ENCODE peak calls at places on chromosomes 12 and 14, in five cellular contexts. Z is H1, H is trophoblast cell, A is neuronal stem cell, V is H9. D is an unnamed sample.

GRCh38 chr14:30129795-30130194 is 202.1 kb upstream of the PRKD1 start:
- DNase-seq in A (no peak), H (no peak), Z (no peak), V (peak; percentile 31), D (no peak)

GRCh38 chr14:23114669-23115491 is 4.2 kb downstream of the CEBPE start:
- DNase-seq in H (peak; percentile 67), V (no peak), Z (no peak), A (no peak), D (peak; percentile 95)

GRCh38 chr12:51098611-51099010 is 15.2 kb upstream of the CSRNP2 start:
- DNase-seq in Z (no peak), V (no peak), A (no peak), H (no peak), D (no peak)

GRCh38 chr14:49896956-49897355 is 4.1 kb downstream of the ARF6 start:
- DNase-seq in A (no peak), Z (no peak), H (no peak), V (no peak), D (no peak)

GRCh38 chr14:54040851-54041250 is 84.2 kb upstream of the BMP4 start:
- DNase-seq in Z (no peak), V (no peak), H (no peak), A (no peak), D (no peak)

GRCh38 chr14:70018713-70019201 is 139.5 kb downstream of the SMOC1 start:
- DNase-seq in V (no peak), Z (no peak), A (no peak), H (no peak), D (peak; percentile 32)

GRCh38 chr14:99660794-99661193 is 15.9 kb downstream of the HHIPL1 start:
- DNase-seq in H (no peak), A (no peak), Z (no peak), V (no peak), D (no peak)

GRCh38 chr14:67570453-67570852 is 29.6 kb downstream of the PIGH start:
- DNase-seq in A (no peak), Z (no peak), V (no peak), H (no peak), D (no peak)

GRCh38 chr12:30753761-30754382 is 879 bp downstream of the CAPRIN2 start:
- DNase-seq in V (no peak), H (peak; percentile 70), A (no peak), Z (no peak), D (peak; percentile 55)

GRCh38 chr12:52598966-52599365 is 2.3 kb downstream of the KRT72 start:
- DNase-seq in H (no peak), Z (no peak), V (peak; percentile 15), A (no peak), D (no peak)

GRCh38 chr14:89349196-89350008 is 67.6 kb downstream of the FOXN3 start:
- DNase-seq in Z (no peak), A (peak; percentile 76), V (peak; percentile 79), H (peak; percentile 96), D (peak; percentile 76)

GRCh38 chr12:59517522-59517921 is 78.3 kb upstream of the SLC16A7 start:
- DNase-seq in V (no peak), Z (no peak), A (no peak), H (no peak), D (no peak)

GRCh38 chr12:63079791-63080395 is 71.1 kb downstream of the AVPR1A start:
- DNase-seq in H (no peak), V (no peak), A (no peak), Z (no peak), D (no peak)

GRCh38 chr14:61171687-61172086 is 109.5 kb downstream of the TMEM30B start:
- DNase-seq in V (no peak), A (no peak), H (no peak), Z (no peak), D (no peak)

GRCh38 chr14:105857223-105857815 is 330.9 kb downstream of the TMEM121 start:
- DNase-seq in V (no peak), A (no peak), Z (no peak), H (no peak), D (no peak)

GRCh38 chr12:2498961-2499500 is 295.7 kb upstream of the FKBP4 start:
- DNase-seq in H (no peak), A (no peak), V (no peak), Z (no peak), D (no peak)

GRCh38 chr14:32594766-32595165 is 265.7 kb downstream of the AKAP6 start:
- DNase-seq in V (no peak), Z (no peak), H (no peak), A (no peak), D (peak; percentile 60)

GRCh38 chr12:91609283-91609682 is 426.7 kb upstream of the DCN start:
- DNase-seq in Z (no peak), V (no peak), A (no peak), H (no peak), D (no peak)

GRCh38 chr14:94129758-94130414 is 482 bp upstream of the IFI27L2 start:
- DNase-seq in A (peak; percentile 42), Z (no peak), V (peak; percentile 45), H (peak; percentile 29), D (peak; percentile 62)

GRCh38 chr12:47155457-47156166 is 75.9 kb upstream of the AMIGO2 start:
- DNase-seq in Z (no peak), V (no peak), A (no peak), H (no peak), D (peak; percentile 82)
- H3K14ac ChIP-seq in Z (no peak overlapping the region), V (no peak overlapping the region), A (no peak overlapping the region), H (no peak overlapping the region), D (no peak overlapping the region)

GRCh38 chr12:4269279-4269991 is 4.1 kb upstream of the CCND2 start:
- DNase-seq in V (peak; percentile 90), Z (no peak), A (peak; percentile 76), H (peak; percentile 27), D (peak; percentile 75)
- H2BK120ac ChIP-seq in V (no peak overlapping the region), Z (no peak overlapping the region), A (peak overlapping the region; percentile 2), H (peak overlapping the region; percentile 54), D (peak overlapping the region; percentile 50)

GRCh38 chr12:44748950-44749468 is 127.1 kb downstream of the NELL2 start:
- DNase-seq in Z (no peak), A (no peak), V (no peak), H (no peak), D (no peak)
- H2BK12ac ChIP-seq in Z (no peak overlapping the region), A (no peak overlapping the region), V (no peak overlapping the region), H (no peak overlapping the region), D (no peak overlapping the region)

GRCh38 chr14:57245941-57246340 is 22.8 kb downstream of the EXOC5 start:
- DNase-seq in H (no peak), Z (no peak), A (no peak), V (no peak), D (no peak)

GRCh38 chr14:57244103-57244502 is 24.6 kb downstream of the EXOC5 start:
- DNase-seq in H (peak; percentile 39), V (no peak), A (no peak), Z (no peak), D (peak; percentile 54)

GRCh38 chr14:57247283-57247682 is 21.4 kb downstream of the EXOC5 start:
- DNase-seq in Z (no peak), V (no peak), A (no peak), H (no peak), D (no peak)
- H3K14ac ChIP-seq in Z (no peak overlapping the region), V (no peak overlapping the region), A (no peak overlapping the region), H (no peak overlapping the region), D (no peak overlapping the region)

DNA sequence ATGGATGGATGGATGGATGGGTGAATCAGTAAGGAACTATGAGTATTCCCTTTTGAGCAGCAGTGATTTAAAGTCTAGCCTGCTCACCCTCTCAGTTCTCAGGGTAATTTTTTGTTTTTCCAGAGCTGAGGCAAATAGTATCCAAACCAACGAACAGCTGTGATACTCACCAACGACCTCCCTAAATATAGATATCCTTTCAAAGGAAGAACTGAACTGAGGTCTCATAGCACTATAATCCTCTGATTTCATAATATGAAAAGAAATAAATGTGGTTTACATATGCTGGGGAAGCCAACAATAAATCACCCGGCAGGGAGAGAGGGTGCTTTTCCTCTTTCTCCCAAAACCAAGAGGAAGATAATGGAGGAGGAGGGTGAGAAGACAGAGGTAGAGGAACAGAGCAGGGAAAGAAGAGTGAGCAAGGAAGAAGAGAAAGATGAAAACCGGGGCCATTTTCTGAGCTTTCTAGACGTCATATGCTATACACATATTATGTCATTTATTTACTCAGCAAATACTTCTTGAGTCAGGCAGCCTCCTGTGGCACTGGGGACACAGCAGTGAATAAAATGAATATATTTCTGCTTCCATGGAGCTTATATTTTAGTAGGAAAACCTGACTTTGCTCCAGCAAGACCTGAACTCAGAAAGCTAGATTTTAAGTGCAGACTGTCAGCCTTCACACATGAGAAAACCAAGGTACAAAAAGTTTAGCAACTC is 710.7 kb upstream of the TBX3 start:
- DNase-seq in Z (no peak), V (no peak), H (no peak), A (no peak), D (peak; percentile 16)
- H2BK120ac ChIP-seq in Z (no peak overlapping the region), V (no peak overlapping the region), H (no peak overlapping the region), A (no peak overlapping the region), D (no peak overlapping the region)

GRCh38 chr14:80554139-80554538 is 342.8 kb upstream of the DIO2 start:
- DNase-seq in A (no peak), V (no peak), H (no peak), Z (no peak), D (no peak)
- H2BK12ac ChIP-seq in A (no peak overlapping the region), V (no peak overlapping the region), H (no peak overlapping the region), Z (no peak overlapping the region), D (no peak overlapping the region)

DNA sequence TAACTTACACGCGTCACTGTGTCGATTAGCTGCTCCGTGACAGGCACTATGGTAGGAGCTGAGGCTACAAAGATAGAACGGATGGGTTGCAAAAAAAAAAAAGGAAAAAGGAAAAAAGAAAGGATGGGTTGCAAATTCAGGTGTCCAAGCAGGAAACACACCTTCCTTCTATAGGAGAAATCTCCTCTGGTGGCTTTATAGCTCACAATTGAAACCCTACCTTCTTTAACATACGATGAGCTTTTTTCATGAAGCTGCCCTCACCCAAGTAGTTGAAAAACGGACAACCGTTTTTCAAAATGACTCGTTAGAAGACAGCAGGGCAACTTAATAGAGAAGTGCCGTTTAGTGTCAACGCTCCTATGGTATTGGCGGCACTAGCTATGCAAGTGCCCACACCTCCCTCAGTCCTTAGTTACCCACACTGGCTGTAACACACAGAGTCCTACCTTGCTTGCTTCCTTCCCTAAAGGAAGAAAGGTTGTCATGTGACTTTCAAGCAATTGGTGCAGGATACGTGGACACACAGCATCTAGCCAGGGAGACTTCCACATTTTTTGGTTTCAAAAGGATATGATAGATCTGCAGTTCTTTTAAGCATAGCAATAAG is 677 bp upstream of the TRIP11 start:
- DNase-seq in H (peak; percentile 67), A (peak; percentile 8), Z (no peak), V (no peak), D (peak; percentile 46)
- H3K14ac ChIP-seq in H (peak overlapping the region; percentile 85), A (no peak overlapping the region), Z (no peak overlapping the region), V (peak overlapping the region; percentile 80), D (no peak overlapping the region)

GRCh38 chr12:64083285-64084210 is 138.5 kb downstream of the KICS2 start:
- DNase-seq in Z (no peak), V (no peak), H (no peak), A (no peak), D (peak; percentile 77)
- H2BK120ac ChIP-seq in Z (no peak overlapping the region), V (no peak overlapping the region), H (no peak overlapping the region), A (no peak overlapping the region), D (no peak overlapping the region)

GRCh38 chr14:92173668-92174067 is 51.9 kb downstream of the CPSF2 start:
- DNase-seq in H (no peak), A (no peak), Z (no peak), V (no peak), D (peak; percentile 77)
- H2BK12ac ChIP-seq in H (no peak overlapping the region), A (no peak overlapping the region), Z (no peak overlapping the region), V (no peak overlapping the region), D (no peak overlapping the region)